ENCODE peak calls at places on chromosomes 12 and 14, in six cellular contexts. D, A, N, U, P and O are unnamed samples.

GRCh38 chr12:46459111-46459510 is 86.5 kb upstream of the SLC38A2 start:
- DNase-seq in D (peak; percentile 55), A (no peak), N (no peak), U (no peak), P (no peak), O (no peak)

GRCh38 chr12:123131879-123132402 is 18.9 kb downstream of the PITPNM2 start:
- DNase-seq in D (peak; percentile 78), A (peak; percentile 97), N (no peak), U (peak; percentile 92), P (peak; percentile 92), O (peak; percentile 95)

GRCh38 chr14:68966872-68967301 is 12.2 kb downstream of the ACTN1 start:
- DNase-seq in D (no peak), A (no peak), N (no peak), U (no peak), P (no peak), O (no peak)

GRCh38 chr12:59570134-59570533 is 25.7 kb upstream of the SLC16A7 start:
- DNase-seq in D (no peak), A (no peak), N (no peak), U (no peak), P (no peak), O (no peak)

GRCh38 chr12:67434653-67435375 is 165.7 kb downstream of the CAND1 start:
- DNase-seq in D (peak; percentile 95), A (no peak), N (no peak), U (no peak), P (no peak), O (no peak)

GRCh38 chr12:120713861-120714482 is 3.7 kb downstream of the UNC119B start:
- DNase-seq in D (peak; percentile 87), A (peak; percentile 76), N (no peak), U (peak; percentile 77), P (peak; percentile 64), O (peak; percentile 77)

GRCh38 chr12:3161861-3162260 is 84.7 kb downstream of the TSPAN9 start:
- DNase-seq in D (no peak), A (no peak), N (no peak), U (no peak), P (no peak), O (no peak)

GRCh38 chr12:106090586-106091411 is 48.0 kb downstream of the NUAK1 start:
- DNase-seq in D (peak; percentile 79), A (no peak), N (no peak), U (no peak), P (no peak), O (no peak)

GRCh38 chr12:1533602-1534304 is 60.6 kb downstream of the FBXL14 start:
- DNase-seq in D (peak; percentile 92), A (no peak), N (no peak), U (no peak), P (no peak), O (no peak)

GRCh38 chr12:92463171-92463570 is 239.6 kb upstream of the PLEKHG7 start:
- DNase-seq in D (no peak), A (no peak), N (no peak), U (no peak), P (no peak), O (no peak)

GRCh38 chr12:46452061-46452615 is 79.6 kb upstream of the SLC38A2 start:
- DNase-seq in D (no peak), A (no peak), N (no peak), U (no peak), P (no peak), O (no peak)

GRCh38 chr12:93587601-93588000 is 15.1 kb downstream of the SOCS2 start:
- DNase-seq in D (no peak), A (no peak), N (no peak), U (no peak), P (no peak), O (no peak)

GRCh38 chr14:65658202-65658601 is 245.7 kb downstream of the FUT8 start:
- DNase-seq in D (no peak), A (no peak), N (no peak), U (no peak), P (no peak), O (no peak)

GRCh38 chr12:76085159-76085868 is 829 bp upstream of the NAP1L1 start:
- DNase-seq in D (peak; percentile 59), A (peak; percentile 74), N (no peak), U (peak; percentile 79), P (no peak), O (peak; percentile 39)

GRCh38 chr14:39154594-39155189 is 15.4 kb downstream of the TRAPPC6B start:
- DNase-seq in D (no peak), A (no peak), N (no peak), U (no peak), P (no peak), O (no peak)

GRCh38 chr12:80001562-80001961 is 66.7 kb upstream of the PPP1R12A start:
- DNase-seq in D (no peak), A (no peak), N (no peak), U (no peak), P (no peak), O (no peak)

GRCh38 chr12:131818821-131819585 is 9.2 kb upstream of the MMP17 start:
- DNase-seq in D (no peak), A (no peak), N (no peak), U (no peak), P (no peak), O (no peak)

GRCh38 chr12:66688836-66689439 is 10.1 kb upstream of the GRIP1 start:
- DNase-seq in D (peak; percentile 28), A (peak; percentile 68), N (no peak), U (peak; percentile 84), P (peak; percentile 42), O (peak; percentile 56)

GRCh38 chr12:53543539-53543938 is 36.3 kb upstream of the NPFF start:
- DNase-seq in D (peak; percentile 69), A (no peak), N (no peak), U (peak; percentile 77), P (peak; percentile 10), O (peak; percentile 37)

GRCh38 chr12:728781-729180 is 23.6 kb upstream of the WNK1 start:
- DNase-seq in D (peak; percentile 41), A (no peak), N (no peak), U (no peak), P (no peak), O (no peak)

GRCh38 chr12:75480469-75480949 is at the start of gene GLIPR1:
- DNase-seq in D (peak; percentile 91), A (no peak), N (no peak), U (no peak), P (no peak), O (no peak)

GRCh38 chr12:68641138-68641537 is 30.4 kb downstream of the RAP1B start:
- DNase-seq in D (no peak), A (no peak), N (no peak), U (no peak), P (no peak), O (no peak)